ENCODE peak calls at places on chromosome X, in six cellular contexts. S is K562, K is GM12878, U is GM12891, J is H1, L is HepG2. B is an unnamed sample.

GRCh38 chrX:155127940-155128339 is 56.6 kb downstream of the BRCC3 start:
- DNase-seq in S (no peak), K (no peak), U (no peak), J (no peak), L (no peak), B (no peak)

GRCh38 chrX:123450217-123450616 is 266.1 kb downstream of the GRIA3 start:
- DNase-seq in S (peak; percentile 14), K (no peak), U (no peak), J (no peak), L (peak; percentile 3), B (no peak)

GRCh38 chrX:9312922-9313867 is 151.7 kb upstream of the TBL1X start:
- DNase-seq in S (peak; percentile 53), K (no peak), U (peak; percentile 13), J (no peak), L (peak; percentile 13), B (peak; percentile 16)

GRCh38 chrX:155054255-155054654 is 16.7 kb downstream of the CMC4 start:
- DNase-seq in S (no peak), K (no peak), U (no peak), J (no peak), L (no peak), B (no peak)

GRCh38 chrX:52425710-52426245 is 57.0 kb downstream of the XAGE2 start:
- DNase-seq in S (no peak), K (no peak), U (no peak), J (no peak), L (no peak), B (no peak)

GRCh38 chrX:49072712-49073095 is 1.1 kb downstream of the PRAF2 start:
- DNase-seq in S (no peak), K (no peak), U (no peak), J (no peak), L (no peak), B (no peak)

GRCh38 chrX:151970661-151971060 is 3.8 kb downstream of the GABRE start:
- DNase-seq in S (no peak), K (no peak), U (no peak), J (no peak), L (peak; percentile 90), B (no peak)

GRCh38 chrX:151543706-151544105 is 19.8 kb upstream of the PASD1 start:
- DNase-seq in S (no peak), K (no peak), U (no peak), J (no peak), L (peak; percentile 73), B (no peak)

GRCh38 chrX:45697591-45697990 is 496.9 kb upstream of the DIPK2B start:
- DNase-seq in S (no peak), K (no peak), U (no peak), J (no peak), L (no peak), B (no peak)

GRCh38 chrX:71823391-71824057 is 60.4 kb downstream of the CXorf49B start:
- DNase-seq in S (no peak), K (no peak), U (no peak), J (no peak), L (no peak), B (no peak)

GRCh38 chrX:149511081-149511480 is 6.0 kb upstream of the IDS start:
- DNase-seq in S (no peak), K (no peak), U (no peak), J (no peak), L (no peak), B (no peak)

GRCh38 chrX:574830-575229 is 55.8 kb upstream of the SHOX start:
- DNase-seq in S (no peak), K (no peak), U (no peak), J (no peak), L (no peak), B (no peak)

GRCh38 chrX:118179161-118179560 is 62.6 kb upstream of the KLHL13 start:
- DNase-seq in S (no peak), K (no peak), U (no peak), J (no peak), L (no peak), B (no peak)

GRCh38 chrX:18354369-18355329 is at the start of gene SCML2:
- DNase-seq in S (peak; percentile 71), K (no peak), U (no peak), J (no peak), L (peak; percentile 5), B (no peak)
- TF ChIP-seq POLR2AphosphoS5 in S (no peak), K (no peak), U (no peak), J (no peak), L (no peak), B (no peak)

GRCh38 chrX:56794831-56795230 is 65.8 kb downstream of the NBDY start:
- DNase-seq in S (no peak), K (no peak), U (no peak), J (no peak), L (no peak), B (no peak)

GRCh38 chrX:56792270-56793111 is 63.4 kb downstream of the NBDY start:
- DNase-seq in S (no peak), K (no peak), U (no peak), J (no peak), L (no peak), B (no peak)

GRCh38 chrX:56793533-56794320 is 64.7 kb downstream of the NBDY start:
- DNase-seq in S (no peak), K (no peak), U (no peak), J (no peak), L (no peak), B (no peak)

GRCh38 chrX:56794404-56794803 is 65.4 kb downstream of the NBDY start:
- DNase-seq in S (no peak), K (no peak), U (no peak), J (no peak), L (no peak), B (no peak)

GRCh38 chrX:56793112-56793430 is 64.0 kb downstream of the NBDY start:
- DNase-seq in S (no peak), K (no peak), U (no peak), J (no peak), L (no peak), B (no peak)
- TF ChIP-seq TAF1 in S (no peak), K (no peak), U (no peak), J (no peak), L (no peak), B (no peak)

DNA sequence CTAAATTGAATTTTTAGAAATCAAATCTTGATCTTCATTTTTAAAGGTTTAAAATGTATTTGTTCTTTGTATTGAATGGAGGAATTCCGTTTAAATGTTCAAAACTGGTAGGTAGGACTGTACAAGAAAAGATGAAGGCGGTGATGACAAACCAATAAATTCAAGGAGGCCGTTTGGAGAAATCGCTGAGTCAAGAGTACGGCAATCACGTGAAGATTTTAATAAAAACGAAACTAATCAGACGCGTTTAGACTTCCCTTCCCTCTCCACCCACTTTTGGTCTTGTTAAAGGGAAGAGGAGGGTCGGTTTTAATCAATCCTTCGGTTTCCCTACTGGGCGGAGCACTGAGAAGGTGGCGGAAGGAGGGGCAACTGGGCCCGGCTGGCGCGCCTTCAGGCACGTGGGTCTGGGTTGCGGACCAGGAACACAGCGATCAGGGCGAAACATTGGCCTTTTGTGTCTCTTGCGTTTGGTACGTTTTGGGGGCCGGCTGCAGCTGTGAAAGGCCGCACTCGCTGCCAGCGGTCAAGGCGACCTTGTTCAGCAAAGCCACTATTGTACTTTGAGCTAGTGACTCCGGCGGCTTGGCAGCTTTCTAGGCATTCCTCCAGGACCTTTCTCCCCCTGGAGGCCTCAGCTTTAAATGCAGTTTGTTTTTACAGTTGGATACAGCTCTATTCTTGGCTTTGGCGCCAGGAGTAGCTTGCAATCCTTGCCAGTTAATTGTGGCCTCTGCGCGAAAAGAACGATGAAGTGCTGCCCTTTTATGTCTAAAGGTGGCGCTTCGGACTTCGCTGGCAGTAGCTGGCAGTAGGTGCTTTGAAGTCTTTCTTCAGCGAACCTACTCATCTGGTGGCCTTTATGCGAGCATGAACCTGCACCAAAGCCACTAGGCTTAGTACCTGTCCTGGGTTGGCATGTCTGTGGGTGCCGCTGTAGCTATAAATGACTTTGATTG is 16.7 kb upstream of the LAMP2 start:
- DNase-seq in S (peak; percentile 70), K (peak; percentile 45), U (peak; percentile 7), J (peak; percentile 53), L (peak; percentile 94), B (peak; percentile 20)
- TF ChIP-seq POLR2A in S (peak; percentile 70), K (no peak), U (no peak), J (peak; percentile 70), L (peak; percentile 43), B (no peak)

GRCh38 chrX:32024072-32024471 is 952.2 kb upstream of the FTHL17 start:
- DNase-seq in S (no peak), K (no peak), U (no peak), J (no peak), L (no peak), B (no peak)
- TF ChIP-seq POLR2AphosphoS5 in S (no peak), K (no peak), U (no peak), J (no peak), L (no peak), B (no peak)

GRCh38 chrX:19064175-19064574 is 58.1 kb downstream of the ADGRG2 start:
- DNase-seq in S (no peak), K (no peak), U (no peak), J (no peak), L (no peak), B (no peak)
- TF ChIP-seq TAF1 in S (no peak), K (no peak), U (no peak), J (no peak), L (no peak), B (no peak)